ENCODE peak calls at places on chromosomes 16 and 17, in four cellular contexts. T, E, H and S are unnamed samples.

GRCh38 chr17:74362811-74363498 is 1.3 kb upstream of the BTBD17 start:
- DNase-seq in H (no peak), E (no peak), T (no peak), S (no peak)

GRCh38 chr17:47205419-47205963 is 3.7 kb upstream of the MYL4 start:
- DNase-seq in E (no peak), H (no peak), T (peak), S (no peak)

GRCh38 chr17:36089888-36090836 is at the start of gene CCL3:
- DNase-seq in E (no peak), T (no peak), H (no peak), S (no peak)

GRCh38 chr17:59154721-59155438 is at the start of gene SKA2:
- DNase-seq in H (peak), T (peak), E (no peak), S (peak)

GRCh38 chr17:40602445-40603443 is 37.5 kb upstream of the CCR7 start:
- DNase-seq in T (no peak), H (no peak), E (no peak), S (no peak)

GRCh38 chr17:79625706-79626105 is 14.9 kb upstream of the RBFOX3 start:
- DNase-seq in E (no peak), T (peak), H (no peak), S (peak)

GRCh38 chr16:10608687-10609409 is 28.4 kb upstream of the EMP2 start:
- DNase-seq in T (no peak), H (no peak), E (no peak), S (no peak)

GRCh38 chr17:16488572-16488997 is 3.4 kb downstream of the LRRC75A start:
- DNase-seq in E (no peak), T (no peak), H (no peak), S (no peak)

GRCh38 chr16:1678500-1679098 is 520 bp downstream of the JPT2 start:
- DNase-seq in E (peak), T (no peak), H (no peak), S (no peak)

GRCh38 chr16:6932871-6933390 is 399.7 kb upstream of the RBFOX1 start:
- DNase-seq in T (no peak), H (no peak), E (no peak), S (no peak)

GRCh38 chr16:80599466-80599865 is 58.7 kb downstream of the DYNLRB2 start:
- DNase-seq in H (no peak), T (no peak), E (no peak), S (no peak)

GRCh38 chr16:66947302-66948033 is 12.2 kb downstream of the CES2 start:
- DNase-seq in H (peak), E (peak), T (peak), S (peak)

GRCh38 chr16:31664683-31665482 is 137.2 kb downstream of the AHSP start:
- DNase-seq in E (no peak), H (no peak), T (no peak), S (no peak)

GRCh38 chr16:15961060-15961511 is 11.7 kb downstream of the ABCC1 start:
- DNase-seq in H (no peak), T (no peak), E (no peak), S (no peak)

DNA sequence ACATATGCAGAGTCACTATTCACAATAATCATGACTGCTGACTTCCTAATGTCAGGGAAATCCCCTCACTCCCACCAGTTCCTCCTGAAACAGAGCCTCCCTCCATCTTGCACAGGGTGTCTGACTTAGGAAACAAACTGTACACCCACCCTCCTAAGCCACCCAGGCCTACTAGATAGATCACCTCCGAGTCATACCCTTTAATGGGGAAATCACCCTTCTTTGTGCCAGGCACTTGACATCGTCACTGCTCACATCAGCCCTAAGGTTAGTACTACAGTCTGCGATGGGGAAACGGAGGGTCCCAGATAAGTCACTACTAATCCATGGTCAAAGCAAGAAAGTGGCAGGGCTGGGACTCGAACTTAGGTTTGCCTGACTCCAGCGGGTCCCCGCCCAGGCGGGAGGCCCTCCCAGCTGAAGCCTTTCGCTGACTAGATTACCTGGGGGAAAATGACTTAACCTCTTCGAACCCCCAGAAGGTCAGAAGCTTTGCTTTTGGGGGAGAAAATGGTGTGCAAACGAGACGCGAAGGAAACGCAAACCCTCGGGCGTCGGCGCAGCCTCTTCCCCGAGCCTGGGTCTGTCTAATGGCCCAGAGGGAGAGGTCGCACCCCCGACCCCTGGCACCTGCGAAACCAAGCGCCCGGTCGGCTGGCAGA is 3.4 kb upstream of the MLLT6 start:
- DNase-seq in E (peak), H (peak), T (no peak), S (no peak)
- TF ChIP-seq FOXJ3 in E (no peak), H (no peak), T (no peak), S (no peak)

DNA sequence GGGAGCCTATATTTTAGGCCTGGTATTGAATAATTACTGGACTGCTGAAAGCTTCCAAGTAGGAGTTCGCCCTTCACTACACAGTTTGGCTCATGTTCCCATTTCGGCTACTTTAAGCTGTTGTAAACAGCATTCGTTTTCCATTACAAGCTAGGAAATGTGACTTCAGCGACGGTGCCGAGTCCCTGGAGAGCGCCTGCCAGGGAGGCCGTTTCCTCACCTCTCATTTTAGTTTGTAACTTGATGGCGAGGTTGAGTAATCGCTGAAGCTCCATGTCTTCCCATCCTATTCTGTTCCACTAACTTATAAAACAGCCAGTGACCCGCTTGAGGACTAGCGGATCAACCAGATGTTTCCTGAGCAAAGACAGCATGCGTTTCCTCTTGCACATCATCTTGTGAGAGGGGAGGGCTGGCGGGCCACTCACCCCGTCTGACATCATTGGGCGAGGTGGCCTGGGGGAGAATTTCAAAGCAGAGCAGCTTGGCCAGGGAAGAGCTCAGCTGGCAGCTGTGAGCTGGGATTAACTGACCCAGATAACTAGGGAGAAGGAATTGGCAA is 32.9 kb downstream of the PCTP start:
- DNase-seq in T (no peak), E (no peak), H (no peak), S (peak)
- TF ChIP-seq FOXJ3 in T (no peak), E (no peak), H (no peak), S (no peak)

DNA sequence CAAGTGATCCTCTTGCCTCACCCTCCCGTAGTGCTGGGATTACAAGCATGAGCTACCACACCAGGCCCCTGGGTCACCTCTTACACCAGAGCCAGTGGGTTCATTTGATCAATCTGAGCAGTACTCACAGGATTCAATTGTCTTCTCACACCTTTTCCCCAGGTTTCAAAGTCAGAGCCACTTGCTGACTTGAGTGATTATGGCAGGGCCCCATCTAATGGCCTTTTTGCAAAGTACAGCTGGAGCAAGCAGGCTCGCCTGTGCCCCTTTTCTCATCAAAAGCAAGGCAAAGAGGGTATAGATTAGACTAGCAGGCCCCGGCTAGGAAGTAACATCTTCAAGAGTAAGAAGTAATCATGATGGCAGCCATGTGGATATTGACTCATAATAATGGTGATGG is 114.8 kb upstream of the NOL11 start:
- DNase-seq in E (peak), H (no peak), T (peak), S (peak)
- TF ChIP-seq FOXJ3 in E (no peak), H (no peak), T (no peak), S (no peak)

DNA sequence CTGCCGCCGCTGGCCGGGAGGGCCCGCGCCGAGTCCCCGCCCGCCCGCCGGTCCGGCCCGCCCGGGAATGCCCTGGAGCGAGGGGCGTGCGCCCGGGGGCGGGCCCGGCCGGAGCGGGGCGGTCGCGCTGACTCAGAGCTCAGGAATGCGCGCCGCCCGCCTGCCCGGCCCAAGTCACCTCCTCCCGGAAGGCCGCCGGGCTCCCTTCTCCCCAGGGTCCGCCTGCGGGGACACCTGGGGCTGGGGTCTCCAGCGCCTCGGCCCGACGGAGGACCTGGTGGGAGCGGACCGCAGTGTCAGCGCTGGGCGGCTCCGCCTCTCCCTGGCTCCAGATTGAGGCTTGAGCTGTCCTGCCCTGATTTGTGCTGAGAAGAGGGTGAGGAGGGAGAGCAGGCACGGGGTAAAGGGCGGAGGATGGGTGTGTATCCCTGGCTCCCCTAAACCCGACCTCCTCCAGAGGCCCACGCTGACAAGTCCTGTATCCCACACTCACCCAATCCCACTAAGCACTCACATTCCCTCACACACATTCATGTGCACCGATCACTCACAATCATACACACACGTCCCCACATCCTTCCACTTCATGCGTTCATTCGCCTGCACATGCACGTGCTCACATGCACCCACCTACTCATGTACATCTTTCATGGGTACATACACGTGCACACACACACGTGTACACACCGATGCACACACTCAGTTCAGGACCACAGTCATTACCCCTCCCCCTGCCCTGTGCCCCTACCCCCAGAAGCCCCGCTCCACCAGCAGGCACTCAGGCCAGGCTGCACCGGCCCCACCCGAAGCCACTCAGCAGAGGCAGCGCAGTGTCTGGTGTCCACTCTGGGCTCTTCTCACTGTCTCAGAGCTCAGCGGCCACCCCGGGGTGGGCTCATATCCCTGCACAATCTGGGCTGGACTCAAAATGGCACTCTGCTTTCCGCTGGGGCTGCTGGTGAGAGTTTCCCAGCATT is at the start of gene RHBDF1:
- DNase-seq in H (peak), T (peak), E (no peak), S (peak)
- TF ChIP-seq FOXJ3 in H (no peak), T (no peak), E (no peak), S (no peak)

GRCh38 chr16:8936421-8936820 is 27.3 kb downstream of the USP7 start:
- DNase-seq in E (peak), T (peak), H (peak), S (peak)
- TF ChIP-seq FOXJ3 in E (no peak), T (no peak), H (no peak), S (no peak)

GRCh38 chr16:51734220-51734619 is 583.1 kb upstream of the SALL1 start:
- DNase-seq in T (no peak), H (no peak), E (no peak), S (no peak)
- TF ChIP-seq FOXJ3 in T (no peak), H (no peak), E (no peak), S (no peak)

GRCh38 chr16:82047787-82048186 is 12.7 kb downstream of the HSD17B2 start:
- DNase-seq in E (no peak), T (no peak), H (no peak), S (no peak)
- TF ChIP-seq FOXJ3 in E (no peak), T (no peak), H (no peak), S (no peak)

GRCh38 chr16:23060458-23061320 is 88.6 kb downstream of the USP31 start:
- DNase-seq in T (peak), H (peak), E (peak), S (peak)
- TF ChIP-seq FOXJ3 in T (no peak), H (no peak), E (no peak), S (no peak)